ENCODE peak calls at places on chromosomes 7 and 10, in seven cellular contexts. One of them, this sample, is unnamed.

GRCh38 chr10:132506711-132507466 is 30.7 kb upstream of the INPP5A start:
- DNase-seq in stimulated activated CD8-positive, alpha-beta memory T cell treated with anti-CD3 and anti-CD28 coated beads, Interleukin-12 subunit alpha, Interleukin-12 subunit beta, amount 100 ng/mL, for 4 hours: no peak
- DNase-seq in central memory CD4-positive, alpha-beta T cell: no peak
- DNase-seq in tibial artery: peak
- DNase-seq in activated CD4-positive, CD25-positive, alpha-beta regulatory T cell: no peak
- DNase-seq in NCI-H2107: no peak
- DNase-seq in kidney tubule cell: no peak
- DNase-seq in this sample: no peak

GRCh38 chr7:39458346-39458745 is 107.9 kb upstream of the YAE1 start:
- DNase-seq in stimulated activated CD8-positive, alpha-beta memory T cell treated with anti-CD3 and anti-CD28 coated beads, Interleukin-12 subunit alpha, Interleukin-12 subunit beta, amount 100 ng/mL, for 4 hours: no peak
- DNase-seq in central memory CD4-positive, alpha-beta T cell: no peak
- DNase-seq in tibial artery: no peak
- DNase-seq in activated CD4-positive, CD25-positive, alpha-beta regulatory T cell: no peak
- DNase-seq in NCI-H2107: no peak
- DNase-seq in kidney tubule cell: no peak
- DNase-seq in this sample: no peak

GRCh38 chr10:72089618-72090017 is 1.3 kb upstream of the SPOCK2 start:
- DNase-seq in stimulated activated CD8-positive, alpha-beta memory T cell treated with anti-CD3 and anti-CD28 coated beads, Interleukin-12 subunit alpha, Interleukin-12 subunit beta, amount 100 ng/mL, for 4 hours: no peak
- DNase-seq in central memory CD4-positive, alpha-beta T cell: no peak
- DNase-seq in tibial artery: no peak
- DNase-seq in activated CD4-positive, CD25-positive, alpha-beta regulatory T cell: no peak
- DNase-seq in NCI-H2107: no peak
- DNase-seq in kidney tubule cell: no peak
- DNase-seq in this sample: no peak

GRCh38 chr10:92200564-92200963 is 90.3 kb downstream of the CPEB3 start:
- DNase-seq in stimulated activated CD8-positive, alpha-beta memory T cell treated with anti-CD3 and anti-CD28 coated beads, Interleukin-12 subunit alpha, Interleukin-12 subunit beta, amount 100 ng/mL, for 4 hours: no peak
- DNase-seq in central memory CD4-positive, alpha-beta T cell: no peak
- DNase-seq in tibial artery: no peak
- DNase-seq in activated CD4-positive, CD25-positive, alpha-beta regulatory T cell: no peak
- DNase-seq in NCI-H2107: no peak
- DNase-seq in kidney tubule cell: no peak
- DNase-seq in this sample: no peak

GRCh38 chr7:42522227-42522991 is 285.4 kb upstream of the GLI3 start:
- DNase-seq in stimulated activated CD8-positive, alpha-beta memory T cell treated with anti-CD3 and anti-CD28 coated beads, Interleukin-12 subunit alpha, Interleukin-12 subunit beta, amount 100 ng/mL, for 4 hours: no peak
- DNase-seq in central memory CD4-positive, alpha-beta T cell: no peak
- DNase-seq in tibial artery: no peak
- DNase-seq in activated CD4-positive, CD25-positive, alpha-beta regulatory T cell: no peak
- DNase-seq in NCI-H2107: no peak
- DNase-seq in kidney tubule cell: no peak
- DNase-seq in this sample: no peak

GRCh38 chr7:114412548-114412947 is 2.1 kb upstream of the FOXP2 start:
- DNase-seq in stimulated activated CD8-positive, alpha-beta memory T cell treated with anti-CD3 and anti-CD28 coated beads, Interleukin-12 subunit alpha, Interleukin-12 subunit beta, amount 100 ng/mL, for 4 hours: no peak
- DNase-seq in central memory CD4-positive, alpha-beta T cell: no peak
- DNase-seq in tibial artery: no peak
- DNase-seq in activated CD4-positive, CD25-positive, alpha-beta regulatory T cell: no peak
- DNase-seq in NCI-H2107: no peak
- DNase-seq in kidney tubule cell: no peak
- DNase-seq in this sample: no peak

GRCh38 chr7:17095001-17095574 is 203.4 kb upstream of the AHR start:
- DNase-seq in stimulated activated CD8-positive, alpha-beta memory T cell treated with anti-CD3 and anti-CD28 coated beads, Interleukin-12 subunit alpha, Interleukin-12 subunit beta, amount 100 ng/mL, for 4 hours: no peak
- DNase-seq in central memory CD4-positive, alpha-beta T cell: no peak
- DNase-seq in tibial artery: peak
- DNase-seq in activated CD4-positive, CD25-positive, alpha-beta regulatory T cell: no peak
- DNase-seq in NCI-H2107: no peak
- DNase-seq in kidney tubule cell: no peak
- DNase-seq in this sample: peak

GRCh38 chr7:125663961-125664360 is 734.3 kb upstream of the POT1 start:
- DNase-seq in stimulated activated CD8-positive, alpha-beta memory T cell treated with anti-CD3 and anti-CD28 coated beads, Interleukin-12 subunit alpha, Interleukin-12 subunit beta, amount 100 ng/mL, for 4 hours: no peak
- DNase-seq in central memory CD4-positive, alpha-beta T cell: no peak
- DNase-seq in tibial artery: no peak
- DNase-seq in activated CD4-positive, CD25-positive, alpha-beta regulatory T cell: no peak
- DNase-seq in NCI-H2107: no peak
- DNase-seq in kidney tubule cell: peak
- DNase-seq in this sample: no peak

GRCh38 chr7:29598607-29599006 is 35.0 kb downstream of the PRR15 start:
- DNase-seq in stimulated activated CD8-positive, alpha-beta memory T cell treated with anti-CD3 and anti-CD28 coated beads, Interleukin-12 subunit alpha, Interleukin-12 subunit beta, amount 100 ng/mL, for 4 hours: no peak
- DNase-seq in central memory CD4-positive, alpha-beta T cell: no peak
- DNase-seq in tibial artery: no peak
- DNase-seq in activated CD4-positive, CD25-positive, alpha-beta regulatory T cell: no peak
- DNase-seq in NCI-H2107: peak
- DNase-seq in kidney tubule cell: peak
- DNase-seq in this sample: no peak

GRCh38 chr10:43078986-43079273 is 2.1 kb downstream of the RET start:
- DNase-seq in stimulated activated CD8-positive, alpha-beta memory T cell treated with anti-CD3 and anti-CD28 coated beads, Interleukin-12 subunit alpha, Interleukin-12 subunit beta, amount 100 ng/mL, for 4 hours: no peak
- DNase-seq in central memory CD4-positive, alpha-beta T cell: no peak
- DNase-seq in tibial artery: no peak
- DNase-seq in activated CD4-positive, CD25-positive, alpha-beta regulatory T cell: no peak
- DNase-seq in NCI-H2107: no peak
- DNase-seq in kidney tubule cell: peak
- DNase-seq in this sample: no peak

GRCh38 chr10:113782367-113782766 is 30.9 kb downstream of the PLEKHS1 start:
- DNase-seq in stimulated activated CD8-positive, alpha-beta memory T cell treated with anti-CD3 and anti-CD28 coated beads, Interleukin-12 subunit alpha, Interleukin-12 subunit beta, amount 100 ng/mL, for 4 hours: no peak
- DNase-seq in central memory CD4-positive, alpha-beta T cell: no peak
- DNase-seq in tibial artery: no peak
- DNase-seq in activated CD4-positive, CD25-positive, alpha-beta regulatory T cell: no peak
- DNase-seq in NCI-H2107: no peak
- DNase-seq in kidney tubule cell: no peak
- DNase-seq in this sample: no peak

GRCh38 chr10:77210645-77211044 is 427.0 kb downstream of the KCNMA1 start:
- DNase-seq in stimulated activated CD8-positive, alpha-beta memory T cell treated with anti-CD3 and anti-CD28 coated beads, Interleukin-12 subunit alpha, Interleukin-12 subunit beta, amount 100 ng/mL, for 4 hours: no peak
- DNase-seq in central memory CD4-positive, alpha-beta T cell: no peak
- DNase-seq in tibial artery: no peak
- DNase-seq in activated CD4-positive, CD25-positive, alpha-beta regulatory T cell: no peak
- DNase-seq in NCI-H2107: no peak
- DNase-seq in kidney tubule cell: no peak
- DNase-seq in this sample: no peak

GRCh38 chr7:151662291-151662690 is 142.6 kb upstream of the RHEB start:
- DNase-seq in stimulated activated CD8-positive, alpha-beta memory T cell treated with anti-CD3 and anti-CD28 coated beads, Interleukin-12 subunit alpha, Interleukin-12 subunit beta, amount 100 ng/mL, for 4 hours: no peak
- DNase-seq in central memory CD4-positive, alpha-beta T cell: no peak
- DNase-seq in tibial artery: peak
- DNase-seq in activated CD4-positive, CD25-positive, alpha-beta regulatory T cell: no peak
- DNase-seq in NCI-H2107: no peak
- DNase-seq in kidney tubule cell: peak
- DNase-seq in this sample: no peak

GRCh38 chr7:74615933-74616780 is 41.4 kb upstream of the GTF2I start:
- DNase-seq in stimulated activated CD8-positive, alpha-beta memory T cell treated with anti-CD3 and anti-CD28 coated beads, Interleukin-12 subunit alpha, Interleukin-12 subunit beta, amount 100 ng/mL, for 4 hours: no peak
- DNase-seq in central memory CD4-positive, alpha-beta T cell: no peak
- DNase-seq in tibial artery: no peak
- DNase-seq in activated CD4-positive, CD25-positive, alpha-beta regulatory T cell: no peak
- DNase-seq in NCI-H2107: no peak
- DNase-seq in kidney tubule cell: no peak
- DNase-seq in this sample: no peak

GRCh38 chr7:123643495-123644428 is 11.9 kb upstream of the LMOD2 start:
- DNase-seq in stimulated activated CD8-positive, alpha-beta memory T cell treated with anti-CD3 and anti-CD28 coated beads, Interleukin-12 subunit alpha, Interleukin-12 subunit beta, amount 100 ng/mL, for 4 hours: no peak
- DNase-seq in central memory CD4-positive, alpha-beta T cell: no peak
- DNase-seq in tibial artery: no peak
- DNase-seq in activated CD4-positive, CD25-positive, alpha-beta regulatory T cell: no peak
- DNase-seq in NCI-H2107: peak
- DNase-seq in kidney tubule cell: peak
- DNase-seq in this sample: no peak

GRCh38 chr10:59393349-59393748 is 31.0 kb upstream of the FAM13C start:
- DNase-seq in stimulated activated CD8-positive, alpha-beta memory T cell treated with anti-CD3 and anti-CD28 coated beads, Interleukin-12 subunit alpha, Interleukin-12 subunit beta, amount 100 ng/mL, for 4 hours: no peak
- DNase-seq in central memory CD4-positive, alpha-beta T cell: no peak
- DNase-seq in tibial artery: no peak
- DNase-seq in activated CD4-positive, CD25-positive, alpha-beta regulatory T cell: no peak
- DNase-seq in NCI-H2107: no peak
- DNase-seq in kidney tubule cell: peak
- DNase-seq in this sample: no peak

GRCh38 chr7:11237742-11238141 is 264.1 kb downstream of the PHF14 start:
- DNase-seq in stimulated activated CD8-positive, alpha-beta memory T cell treated with anti-CD3 and anti-CD28 coated beads, Interleukin-12 subunit alpha, Interleukin-12 subunit beta, amount 100 ng/mL, for 4 hours: no peak
- DNase-seq in central memory CD4-positive, alpha-beta T cell: no peak
- DNase-seq in tibial artery: no peak
- DNase-seq in activated CD4-positive, CD25-positive, alpha-beta regulatory T cell: no peak
- DNase-seq in NCI-H2107: no peak
- DNase-seq in kidney tubule cell: peak
- DNase-seq in this sample: no peak

GRCh38 chr7:111532625-111533024 is 29.7 kb downstream of the IMMP2L start:
- DNase-seq in stimulated activated CD8-positive, alpha-beta memory T cell treated with anti-CD3 and anti-CD28 coated beads, Interleukin-12 subunit alpha, Interleukin-12 subunit beta, amount 100 ng/mL, for 4 hours: no peak
- DNase-seq in central memory CD4-positive, alpha-beta T cell: no peak
- DNase-seq in tibial artery: peak
- DNase-seq in activated CD4-positive, CD25-positive, alpha-beta regulatory T cell: no peak
- DNase-seq in NCI-H2107: no peak
- DNase-seq in kidney tubule cell: no peak
- DNase-seq in this sample: no peak

GRCh38 chr10:19877466-19878255 is 61.4 kb downstream of the PLXDC2 start:
- DNase-seq in stimulated activated CD8-positive, alpha-beta memory T cell treated with anti-CD3 and anti-CD28 coated beads, Interleukin-12 subunit alpha, Interleukin-12 subunit beta, amount 100 ng/mL, for 4 hours: no peak
- DNase-seq in central memory CD4-positive, alpha-beta T cell: no peak
- DNase-seq in tibial artery: no peak
- DNase-seq in activated CD4-positive, CD25-positive, alpha-beta regulatory T cell: no peak
- DNase-seq in NCI-H2107: no peak
- DNase-seq in kidney tubule cell: no peak
- DNase-seq in this sample: no peak

GRCh38 chr7:112540839-112541577 is 60.2 kb downstream of the LSMEM1 start:
- DNase-seq in stimulated activated CD8-positive, alpha-beta memory T cell treated with anti-CD3 and anti-CD28 coated beads, Interleukin-12 subunit alpha, Interleukin-12 subunit beta, amount 100 ng/mL, for 4 hours: no peak
- DNase-seq in central memory CD4-positive, alpha-beta T cell: no peak
- DNase-seq in tibial artery: no peak
- DNase-seq in activated CD4-positive, CD25-positive, alpha-beta regulatory T cell: no peak
- DNase-seq in NCI-H2107: no peak
- DNase-seq in kidney tubule cell: peak
- DNase-seq in this sample: no peak

GRCh38 chr10:131980321-131980720 is 1.4 kb downstream of the BNIP3 start:
- DNase-seq in stimulated activated CD8-positive, alpha-beta memory T cell treated with anti-CD3 and anti-CD28 coated beads, Interleukin-12 subunit alpha, Interleukin-12 subunit beta, amount 100 ng/mL, for 4 hours: no peak
- DNase-seq in central memory CD4-positive, alpha-beta T cell: no peak
- DNase-seq in tibial artery: peak
- DNase-seq in activated CD4-positive, CD25-positive, alpha-beta regulatory T cell: no peak
- DNase-seq in NCI-H2107: no peak
- DNase-seq in kidney tubule cell: no peak
- DNase-seq in this sample: peak

GRCh38 chr7:17405786-17406185 is 107.3 kb downstream of the AHR start:
- DNase-seq in stimulated activated CD8-positive, alpha-beta memory T cell treated with anti-CD3 and anti-CD28 coated beads, Interleukin-12 subunit alpha, Interleukin-12 subunit beta, amount 100 ng/mL, for 4 hours: no peak
- DNase-seq in central memory CD4-positive, alpha-beta T cell: no peak
- DNase-seq in tibial artery: no peak
- DNase-seq in activated CD4-positive, CD25-positive, alpha-beta regulatory T cell: no peak
- DNase-seq in NCI-H2107: no peak
- DNase-seq in kidney tubule cell: peak
- DNase-seq in this sample: no peak

GRCh38 chr10:115654961-115655360 is 561.8 kb downstream of the ATRNL1 start:
- DNase-seq in stimulated activated CD8-positive, alpha-beta memory T cell treated with anti-CD3 and anti-CD28 coated beads, Interleukin-12 subunit alpha, Interleukin-12 subunit beta, amount 100 ng/mL, for 4 hours: no peak
- DNase-seq in central memory CD4-positive, alpha-beta T cell: no peak
- DNase-seq in tibial artery: no peak
- DNase-seq in activated CD4-positive, CD25-positive, alpha-beta regulatory T cell: no peak
- DNase-seq in NCI-H2107: no peak
- DNase-seq in kidney tubule cell: peak
- DNase-seq in this sample: no peak

GRCh38 chr7:122059516-122059915 is 84.5 kb downstream of the AASS start:
- DNase-seq in stimulated activated CD8-positive, alpha-beta memory T cell treated with anti-CD3 and anti-CD28 coated beads, Interleukin-12 subunit alpha, Interleukin-12 subunit beta, amount 100 ng/mL, for 4 hours: no peak
- DNase-seq in central memory CD4-positive, alpha-beta T cell: no peak
- DNase-seq in tibial artery: no peak
- DNase-seq in activated CD4-positive, CD25-positive, alpha-beta regulatory T cell: no peak
- DNase-seq in NCI-H2107: no peak
- DNase-seq in kidney tubule cell: no peak
- DNase-seq in this sample: no peak

GRCh38 chr7:104267701-104268368 is 60.0 kb upstream of the ORC5 start:
- DNase-seq in stimulated activated CD8-positive, alpha-beta memory T cell treated with anti-CD3 and anti-CD28 coated beads, Interleukin-12 subunit alpha, Interleukin-12 subunit beta, amount 100 ng/mL, for 4 hours: no peak
- DNase-seq in central memory CD4-positive, alpha-beta T cell: no peak
- DNase-seq in tibial artery: no peak
- DNase-seq in activated CD4-positive, CD25-positive, alpha-beta regulatory T cell: no peak
- DNase-seq in NCI-H2107: no peak
- DNase-seq in kidney tubule cell: peak
- DNase-seq in this sample: no peak

GRCh38 chr7:4792537-4793126 is 17.2 kb downstream of the AP5Z1 start:
- DNase-seq in stimulated activated CD8-positive, alpha-beta memory T cell treated with anti-CD3 and anti-CD28 coated beads, Interleukin-12 subunit alpha, Interleukin-12 subunit beta, amount 100 ng/mL, for 4 hours: no peak
- DNase-seq in central memory CD4-positive, alpha-beta T cell: no peak
- DNase-seq in tibial artery: no peak
- DNase-seq in activated CD4-positive, CD25-positive, alpha-beta regulatory T cell: no peak
- DNase-seq in NCI-H2107: no peak
- DNase-seq in kidney tubule cell: no peak
- DNase-seq in this sample: no peak

GRCh38 chr10:113982745-113983144 is 60.9 kb upstream of the ADRB1 start:
- DNase-seq in stimulated activated CD8-positive, alpha-beta memory T cell treated with anti-CD3 and anti-CD28 coated beads, Interleukin-12 subunit alpha, Interleukin-12 subunit beta, amount 100 ng/mL, for 4 hours: no peak
- DNase-seq in central memory CD4-positive, alpha-beta T cell: no peak
- DNase-seq in tibial artery: no peak
- DNase-seq in activated CD4-positive, CD25-positive, alpha-beta regulatory T cell: no peak
- DNase-seq in NCI-H2107: no peak
- DNase-seq in kidney tubule cell: peak
- DNase-seq in this sample: peak

GRCh38 chr10:5765617-5766016 is 47.6 kb downstream of the GDI2 start:
- DNase-seq in stimulated activated CD8-positive, alpha-beta memory T cell treated with anti-CD3 and anti-CD28 coated beads, Interleukin-12 subunit alpha, Interleukin-12 subunit beta, amount 100 ng/mL, for 4 hours: no peak
- DNase-seq in central memory CD4-positive, alpha-beta T cell: no peak
- DNase-seq in tibial artery: no peak
- DNase-seq in activated CD4-positive, CD25-positive, alpha-beta regulatory T cell: no peak
- DNase-seq in NCI-H2107: no peak
- DNase-seq in kidney tubule cell: no peak
- DNase-seq in this sample: no peak

GRCh38 chr7:12360948-12361347 is 42.7 kb downstream of the VWDE start:
- DNase-seq in stimulated activated CD8-positive, alpha-beta memory T cell treated with anti-CD3 and anti-CD28 coated beads, Interleukin-12 subunit alpha, Interleukin-12 subunit beta, amount 100 ng/mL, for 4 hours: no peak
- DNase-seq in central memory CD4-positive, alpha-beta T cell: no peak
- DNase-seq in tibial artery: no peak
- DNase-seq in activated CD4-positive, CD25-positive, alpha-beta regulatory T cell: no peak
- DNase-seq in NCI-H2107: no peak
- DNase-seq in kidney tubule cell: no peak
- DNase-seq in this sample: no peak

GRCh38 chr10:316390-316789 is 181.1 kb downstream of the ZMYND11 start:
- DNase-seq in stimulated activated CD8-positive, alpha-beta memory T cell treated with anti-CD3 and anti-CD28 coated beads, Interleukin-12 subunit alpha, Interleukin-12 subunit beta, amount 100 ng/mL, for 4 hours: no peak
- DNase-seq in central memory CD4-positive, alpha-beta T cell: no peak
- DNase-seq in tibial artery: no peak
- DNase-seq in activated CD4-positive, CD25-positive, alpha-beta regulatory T cell: no peak
- DNase-seq in NCI-H2107: no peak
- DNase-seq in kidney tubule cell: no peak
- DNase-seq in this sample: no peak

GRCh38 chr10:114375082-114375481 is 29.2 kb downstream of the AFAP1L2 start:
- DNase-seq in stimulated activated CD8-positive, alpha-beta memory T cell treated with anti-CD3 and anti-CD28 coated beads, Interleukin-12 subunit alpha, Interleukin-12 subunit beta, amount 100 ng/mL, for 4 hours: no peak
- DNase-seq in central memory CD4-positive, alpha-beta T cell: no peak
- DNase-seq in tibial artery: no peak
- DNase-seq in activated CD4-positive, CD25-positive, alpha-beta regulatory T cell: no peak
- DNase-seq in NCI-H2107: no peak
- DNase-seq in kidney tubule cell: no peak
- DNase-seq in this sample: no peak

GRCh38 chr10:126904807-126905686 is at the start of gene DOCK1:
- DNase-seq in stimulated activated CD8-positive, alpha-beta memory T cell treated with anti-CD3 and anti-CD28 coated beads, Interleukin-12 subunit alpha, Interleukin-12 subunit beta, amount 100 ng/mL, for 4 hours: no peak
- DNase-seq in central memory CD4-positive, alpha-beta T cell: no peak
- DNase-seq in tibial artery: peak
- DNase-seq in activated CD4-positive, CD25-positive, alpha-beta regulatory T cell: no peak
- DNase-seq in NCI-H2107: no peak
- DNase-seq in kidney tubule cell: peak
- DNase-seq in this sample: peak

GRCh38 chr10:62681211-62681940 is 123.1 kb upstream of the ADO start:
- DNase-seq in stimulated activated CD8-positive, alpha-beta memory T cell treated with anti-CD3 and anti-CD28 coated beads, Interleukin-12 subunit alpha, Interleukin-12 subunit beta, amount 100 ng/mL, for 4 hours: peak
- DNase-seq in central memory CD4-positive, alpha-beta T cell: peak
- DNase-seq in tibial artery: no peak
- DNase-seq in activated CD4-positive, CD25-positive, alpha-beta regulatory T cell: no peak
- DNase-seq in NCI-H2107: no peak
- DNase-seq in kidney tubule cell: peak
- DNase-seq in this sample: no peak

GRCh38 chr7:70614237-70614984 is 517.5 kb upstream of the GALNT17 start:
- DNase-seq in stimulated activated CD8-positive, alpha-beta memory T cell treated with anti-CD3 and anti-CD28 coated beads, Interleukin-12 subunit alpha, Interleukin-12 subunit beta, amount 100 ng/mL, for 4 hours: no peak
- DNase-seq in central memory CD4-positive, alpha-beta T cell: no peak
- DNase-seq in tibial artery: peak
- DNase-seq in activated CD4-positive, CD25-positive, alpha-beta regulatory T cell: no peak
- DNase-seq in NCI-H2107: peak
- DNase-seq in kidney tubule cell: peak
- DNase-seq in this sample: peak

GRCh38 chr7:130838738-130839137 is 104.7 kb upstream of the KLF14 start:
- DNase-seq in stimulated activated CD8-positive, alpha-beta memory T cell treated with anti-CD3 and anti-CD28 coated beads, Interleukin-12 subunit alpha, Interleukin-12 subunit beta, amount 100 ng/mL, for 4 hours: no peak
- DNase-seq in central memory CD4-positive, alpha-beta T cell: no peak
- DNase-seq in tibial artery: no peak
- DNase-seq in activated CD4-positive, CD25-positive, alpha-beta regulatory T cell: no peak
- DNase-seq in NCI-H2107: no peak
- DNase-seq in kidney tubule cell: peak
- DNase-seq in this sample: no peak

GRCh38 chr10:32489935-32490334 is 44.0 kb downstream of the CCDC7 start:
- DNase-seq in stimulated activated CD8-positive, alpha-beta memory T cell treated with anti-CD3 and anti-CD28 coated beads, Interleukin-12 subunit alpha, Interleukin-12 subunit beta, amount 100 ng/mL, for 4 hours: no peak
- DNase-seq in central memory CD4-positive, alpha-beta T cell: no peak
- DNase-seq in tibial artery: no peak
- DNase-seq in activated CD4-positive, CD25-positive, alpha-beta regulatory T cell: no peak
- DNase-seq in NCI-H2107: no peak
- DNase-seq in kidney tubule cell: peak
- DNase-seq in this sample: no peak

GRCh38 chr7:156823441-156823840 is 69.5 kb downstream of the LMBR1 start:
- DNase-seq in stimulated activated CD8-positive, alpha-beta memory T cell treated with anti-CD3 and anti-CD28 coated beads, Interleukin-12 subunit alpha, Interleukin-12 subunit beta, amount 100 ng/mL, for 4 hours: no peak
- DNase-seq in central memory CD4-positive, alpha-beta T cell: no peak
- DNase-seq in tibial artery: no peak
- DNase-seq in activated CD4-positive, CD25-positive, alpha-beta regulatory T cell: no peak
- DNase-seq in NCI-H2107: no peak
- DNase-seq in kidney tubule cell: no peak
- DNase-seq in this sample: no peak

This sample was measured in breast epithelium.